ENCODE peak calls at places on chromosomes 7 and 10, in four cellular contexts. One of them, this sample, is unnamed.

GRCh38 chr7:76280408-76280807 is 22.1 kb upstream of the HSPB1 start:
- DNase-seq in IMR-90: no peak
- DNase-seq in mesendoderm: peak; percentile 44
- DNase-seq in mesenchymal stem cell: no peak
- DNase-seq in this sample: no peak

GRCh38 chr7:73741600-73741999 is 3.0 kb upstream of the ABHD11 start:
- DNase-seq in IMR-90: no peak
- DNase-seq in mesendoderm: peak; percentile 80
- DNase-seq in mesenchymal stem cell: no peak
- DNase-seq in this sample: no peak

GRCh38 chr10:18649364-18649959 is 1.9 kb downstream of the NSUN6 start:
- DNase-seq in mesenchymal stem cell: no peak
- DNase-seq in IMR-90: no peak
- DNase-seq in mesendoderm: no peak
- DNase-seq in this sample: no peak

GRCh38 chr7:108167460-108167859 is 37.3 kb upstream of the LAMB4 start:
- DNase-seq in mesenchymal stem cell: no peak
- DNase-seq in mesendoderm: no peak
- DNase-seq in IMR-90: peak; percentile 57
- DNase-seq in this sample: no peak

GRCh38 chr10:129055225-129055624 is 411.8 kb upstream of the MGMT start:
- DNase-seq in mesenchymal stem cell: no peak
- DNase-seq in mesendoderm: no peak
- DNase-seq in IMR-90: no peak
- DNase-seq in this sample: no peak

GRCh38 chr10:89904755-89905154 is 203.4 kb downstream of the KIF20B start:
- DNase-seq in IMR-90: no peak
- DNase-seq in mesenchymal stem cell: no peak
- DNase-seq in mesendoderm: no peak
- DNase-seq in this sample: no peak

GRCh38 chr10:131979821-131980270 is 1.9 kb downstream of the BNIP3 start:
- DNase-seq in IMR-90: peak; percentile 40
- DNase-seq in mesenchymal stem cell: peak; percentile 61
- DNase-seq in mesendoderm: peak; percentile 34
- DNase-seq in this sample: no peak

GRCh38 chr7:29496355-29497020 is 67.1 kb upstream of the PRR15 start:
- DNase-seq in IMR-90: no peak
- DNase-seq in mesenchymal stem cell: no peak
- DNase-seq in mesendoderm: no peak
- DNase-seq in this sample: no peak

GRCh38 chr10:121183241-121183640 is 332.1 kb downstream of the WDR11 start:
- DNase-seq in mesenchymal stem cell: no peak
- DNase-seq in IMR-90: no peak
- DNase-seq in mesendoderm: no peak
- DNase-seq in this sample: no peak

GRCh38 chr7:3243256-3243655 is 57.8 kb upstream of the SDK1 start:
- DNase-seq in mesendoderm: no peak
- DNase-seq in mesenchymal stem cell: peak; percentile 73
- DNase-seq in IMR-90: no peak
- DNase-seq in this sample: no peak

GRCh38 chr10:126185666-126186447 is 202.4 kb downstream of the ADAM12 start:
- DNase-seq in IMR-90: no peak
- DNase-seq in mesendoderm: no peak
- DNase-seq in mesenchymal stem cell: no peak
- DNase-seq in this sample: no peak

GRCh38 chr10:48251525-48252353 is 22.8 kb downstream of the FRMPD2 start:
- DNase-seq in IMR-90: no peak
- DNase-seq in mesendoderm: no peak
- DNase-seq in mesenchymal stem cell: no peak
- DNase-seq in this sample: no peak

GRCh38 chr7:137670521-137671064 is 176.2 kb downstream of the DGKI start:
- DNase-seq in mesendoderm: no peak
- DNase-seq in mesenchymal stem cell: peak; percentile 15
- DNase-seq in IMR-90: peak; percentile 41
- DNase-seq in this sample: no peak

GRCh38 chr7:883029-884021 is 7.0 kb downstream of the GET4 start:
- DNase-seq in mesenchymal stem cell: no peak
- DNase-seq in IMR-90: no peak
- DNase-seq in mesendoderm: no peak
- DNase-seq in this sample: no peak

GRCh38 chr10:5449823-5450222 is 37.5 kb downstream of the NET1 start:
- DNase-seq in IMR-90: peak; percentile 83
- DNase-seq in mesenchymal stem cell: peak; percentile 77
- DNase-seq in mesendoderm: peak; percentile 63
- DNase-seq in this sample: no peak

GRCh38 chr10:5449227-5449626 is 36.9 kb downstream of the NET1 start:
- DNase-seq in mesenchymal stem cell: no peak
- DNase-seq in IMR-90: no peak
- DNase-seq in mesendoderm: no peak
- DNase-seq in this sample: no peak

GRCh38 chr10:5453749-5454489 is 41.6 kb downstream of the NET1 start:
- DNase-seq in mesendoderm: no peak
- DNase-seq in mesenchymal stem cell: no peak
- DNase-seq in IMR-90: no peak
- DNase-seq in this sample: no peak

GRCh38 chr10:5448333-5449048 is 36.1 kb downstream of the NET1 start:
- DNase-seq in IMR-90: no peak
- DNase-seq in mesendoderm: no peak
- DNase-seq in mesenchymal stem cell: no peak
- DNase-seq in this sample: no peak

DNA sequence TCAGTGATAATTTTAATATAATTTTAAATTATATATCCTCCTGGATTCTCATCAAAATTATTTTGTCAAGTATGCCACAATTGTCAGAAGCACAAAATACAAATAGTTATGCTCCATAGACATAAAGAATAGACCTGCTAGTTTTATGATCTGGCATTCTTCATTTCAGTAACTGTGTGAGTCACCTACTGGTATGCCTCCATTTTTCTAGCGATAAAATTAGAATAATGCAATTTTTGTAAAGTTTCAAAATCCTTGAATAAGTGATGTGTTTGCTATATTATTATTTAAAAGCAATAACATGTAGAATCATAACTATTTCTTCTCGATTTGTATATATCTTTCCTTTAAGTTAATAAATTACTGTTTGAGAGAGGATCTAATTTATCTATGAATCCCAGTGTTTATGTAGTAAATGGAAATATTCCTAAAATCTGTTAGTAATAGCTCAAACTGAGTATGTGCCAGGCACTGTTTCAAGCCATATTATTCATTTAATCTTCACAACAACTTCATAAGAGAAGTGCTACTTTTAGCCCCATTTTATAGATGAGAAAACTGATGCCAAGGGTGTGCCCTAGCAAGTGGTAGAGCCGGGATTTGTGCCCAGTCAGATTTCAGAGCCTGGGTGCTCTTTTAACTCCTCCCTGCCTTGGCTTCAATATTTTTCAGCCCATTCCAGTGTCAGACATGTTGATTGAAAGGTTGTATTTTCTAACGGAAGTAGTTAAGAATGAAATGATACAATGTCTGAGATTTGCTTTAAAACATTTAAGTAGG is 38.4 kb downstream of the NET1 start:
- DNase-seq in mesendoderm: no peak
- DNase-seq in IMR-90: no peak
- DNase-seq in mesenchymal stem cell: no peak
- DNase-seq in this sample: no peak
- H3K4me3 ChIP-seq in mesendoderm: no peak overlapping the region
- H3K4me3 ChIP-seq in IMR-90: no peak overlapping the region
- H3K4me3 ChIP-seq in mesenchymal stem cell: no peak overlapping the region
- H3K4me3 ChIP-seq in this sample: no peak overlapping the region

GRCh38 chr7:148921189-148921588 is 37.1 kb upstream of the EZH2 start:
- DNase-seq in mesenchymal stem cell: no peak
- DNase-seq in IMR-90: no peak
- DNase-seq in mesendoderm: peak; percentile 22
- DNase-seq in this sample: no peak
- H2AK5ac ChIP-seq in mesenchymal stem cell: no peak overlapping the region
- H2AK5ac ChIP-seq in IMR-90: no peak overlapping the region
- H2AK5ac ChIP-seq in mesendoderm: no peak overlapping the region
- H2AK5ac ChIP-seq in this sample: no peak overlapping the region

GRCh38 chr7:157278791-157279678 is 57.8 kb upstream of the DNAJB6 start:
- DNase-seq in IMR-90: no peak
- DNase-seq in mesendoderm: no peak
- DNase-seq in mesenchymal stem cell: no peak
- DNase-seq in this sample: no peak
- H3K4me3 ChIP-seq in IMR-90: no peak overlapping the region
- H3K4me3 ChIP-seq in mesendoderm: no peak overlapping the region
- H3K4me3 ChIP-seq in mesenchymal stem cell: no peak overlapping the region
- H3K4me3 ChIP-seq in this sample: no peak overlapping the region

DNA sequence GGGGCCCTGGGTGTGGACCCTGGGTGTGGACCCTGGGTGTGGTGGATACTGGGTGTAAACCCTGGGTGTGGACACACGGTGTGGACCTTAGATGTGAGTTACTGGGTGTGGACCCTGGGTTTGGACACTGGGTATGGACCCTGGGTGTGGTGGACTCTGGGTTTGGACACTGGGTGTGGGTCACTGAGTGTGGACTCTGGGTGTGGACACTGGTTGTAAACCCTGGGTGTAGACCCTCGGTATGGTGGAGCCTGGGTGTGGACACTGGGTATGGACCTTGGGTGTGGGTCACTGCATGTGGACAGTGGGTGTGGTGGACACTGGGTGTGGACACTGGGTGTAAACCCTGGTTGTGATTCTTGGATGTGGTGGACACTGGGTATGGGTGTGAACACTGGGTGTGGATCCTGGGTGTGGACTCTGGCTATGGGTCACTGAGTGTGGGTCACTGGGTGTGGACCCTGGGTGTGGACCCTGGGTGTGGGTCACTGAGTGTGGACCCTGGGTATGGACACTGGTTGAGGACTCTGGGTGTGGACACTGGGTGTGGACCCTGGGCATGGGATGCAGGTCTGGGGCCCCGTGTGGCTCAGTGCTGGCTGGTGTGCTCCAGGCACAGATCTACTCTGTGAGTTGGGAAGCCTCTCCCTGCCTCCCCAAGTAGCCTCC is 356.2 kb downstream of the GLRX3 start:
- DNase-seq in IMR-90: no peak
- DNase-seq in mesenchymal stem cell: no peak
- DNase-seq in mesendoderm: no peak
- DNase-seq in this sample: no peak
- H2AK5ac ChIP-seq in IMR-90: no peak overlapping the region
- H2AK5ac ChIP-seq in mesenchymal stem cell: no peak overlapping the region
- H2AK5ac ChIP-seq in mesendoderm: no peak overlapping the region
- H2AK5ac ChIP-seq in this sample: peak overlapping the region; percentile 72

GRCh38 chr10:123150229-123150985 is 2.5 kb downstream of the HMX2 start:
- DNase-seq in mesendoderm: no peak
- DNase-seq in mesenchymal stem cell: no peak
- DNase-seq in IMR-90: no peak
- DNase-seq in this sample: peak; percentile 20
- H3K4me3 ChIP-seq in mesendoderm: no peak overlapping the region
- H3K4me3 ChIP-seq in mesenchymal stem cell: peak overlapping the region; percentile 56
- H3K4me3 ChIP-seq in IMR-90: no peak overlapping the region
- H3K4me3 ChIP-seq in this sample: peak overlapping the region; percentile 66

GRCh38 chr10:12727832-12728215 is 273.7 kb downstream of the CCDC3 start:
- DNase-seq in mesenchymal stem cell: peak; percentile 78
- DNase-seq in IMR-90: no peak
- DNase-seq in mesendoderm: no peak
- DNase-seq in this sample: no peak

GRCh38 chr10:12728569-12728968 is 272.9 kb downstream of the CCDC3 start:
- DNase-seq in IMR-90: peak; percentile 26
- DNase-seq in mesenchymal stem cell: no peak
- DNase-seq in mesendoderm: no peak
- DNase-seq in this sample: no peak

GRCh38 chr10:12723240-12723639 is 278.3 kb downstream of the CCDC3 start:
- DNase-seq in mesendoderm: no peak
- DNase-seq in IMR-90: no peak
- DNase-seq in mesenchymal stem cell: no peak
- DNase-seq in this sample: no peak

GRCh38 chr10:12726971-12727831 is 274.3 kb downstream of the CCDC3 start:
- DNase-seq in mesenchymal stem cell: peak; percentile 30
- DNase-seq in mesendoderm: no peak
- DNase-seq in IMR-90: no peak
- DNase-seq in this sample: no peak

DNA sequence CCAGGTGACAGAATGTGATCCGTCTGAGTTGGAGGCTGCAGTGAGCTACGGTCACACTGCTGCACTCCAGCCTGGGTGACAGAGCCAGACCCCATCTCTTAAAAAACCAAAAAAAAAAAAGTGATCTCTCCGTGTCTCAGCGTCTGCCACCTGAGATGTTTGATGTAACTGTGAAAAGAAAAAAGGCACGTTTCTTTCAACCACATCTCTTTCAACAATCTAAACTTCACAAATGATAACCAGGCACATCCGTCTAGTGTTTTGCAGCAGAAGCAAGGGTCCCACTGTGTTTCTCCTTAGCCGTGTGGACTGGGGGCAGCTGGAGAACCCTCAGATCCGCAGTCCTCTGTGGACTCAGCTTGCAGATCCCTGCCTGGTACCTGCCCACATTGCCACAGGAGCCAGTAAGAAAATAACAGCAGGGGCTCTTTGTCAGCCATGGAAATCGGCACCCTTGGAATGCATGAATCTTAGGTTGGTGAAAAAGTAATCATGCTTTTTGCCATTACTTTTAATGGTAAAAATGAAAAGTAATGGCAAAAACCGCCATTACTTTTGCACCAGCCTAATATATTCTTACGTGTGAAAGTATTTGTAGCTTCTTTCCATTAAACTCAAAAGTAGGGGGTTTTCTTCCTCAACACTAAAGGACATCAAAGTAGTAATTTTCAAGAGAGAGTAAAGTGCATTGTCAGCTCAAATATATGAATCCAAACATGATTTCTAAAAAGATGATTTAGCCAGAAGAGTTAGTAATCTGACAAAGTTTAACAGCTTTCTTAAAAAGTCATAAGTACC is 276.5 kb downstream of the CCDC3 start:
- DNase-seq in mesenchymal stem cell: no peak
- DNase-seq in mesendoderm: no peak
- DNase-seq in IMR-90: no peak
- DNase-seq in this sample: no peak
- H2AK5ac ChIP-seq in mesenchymal stem cell: no peak overlapping the region
- H2AK5ac ChIP-seq in mesendoderm: no peak overlapping the region
- H2AK5ac ChIP-seq in IMR-90: no peak overlapping the region
- H2AK5ac ChIP-seq in this sample: no peak overlapping the region